ENCODE peak calls at places on chromosomes 1 and 21, in six cellular contexts. B is brain microvascular endothelial cell, H is colonic mucosa, C is hepatocyte, Z is upper lobe of right lung, D is cardiac muscle cell. M is an unnamed sample.

GRCh38 chr1:72915581-72915980 is 633.2 kb upstream of the NEGR1 start:
- DNase-seq in B (no peak), H (no peak), C (no peak), Z (no peak), D (no peak), M (no peak)

GRCh38 chr1:220528679-220529529 is 968 bp downstream of the MARK1 start:
- DNase-seq in B (no peak), H (peak), C (peak), Z (no peak), D (peak), M (peak)

GRCh38 chr1:112706505-112707216 is at the start of gene RHOC:
- DNase-seq in B (peak), H (peak), C (peak), Z (peak), D (peak), M (peak)

GRCh38 chr1:56683569-56683968 is 38.5 kb downstream of the PRKAA2 start:
- DNase-seq in B (no peak), H (no peak), C (no peak), Z (no peak), D (no peak), M (no peak)

GRCh38 chr1:209397910-209398309 is 185.6 kb upstream of the CAMK1G start:
- DNase-seq in B (no peak), H (no peak), C (no peak), Z (no peak), D (no peak), M (no peak)

GRCh38 chr1:201140235-201140940 is 13.4 kb upstream of the ASCL5 start:
- DNase-seq in B (no peak), H (no peak), C (no peak), Z (peak), D (no peak), M (no peak)

GRCh38 chr1:203638076-203638475 is 11.4 kb downstream of the ATP2B4 start:
- DNase-seq in B (no peak), H (no peak), C (no peak), Z (no peak), D (no peak), M (no peak)

GRCh38 chr1:168628807-168629206 is 52.4 kb downstream of the XCL1 start:
- DNase-seq in B (peak), H (no peak), C (no peak), Z (no peak), D (peak), M (peak)

GRCh38 chr1:12553963-12554362 is 64.0 kb downstream of the DHRS3 start:
- DNase-seq in B (no peak), H (no peak), C (no peak), Z (no peak), D (no peak), M (no peak)

GRCh38 chr1:157089789-157090188 is 9.8 kb downstream of the ETV3L start:
- DNase-seq in B (no peak), H (no peak), C (no peak), Z (peak), D (no peak), M (no peak)

GRCh38 chr1:160625725-160626498 is 20.9 kb downstream of the SLAMF1 start:
- DNase-seq in B (no peak), H (no peak), C (no peak), Z (no peak), D (peak), M (no peak)

GRCh38 chr21:16279658-16280581 is 550.1 kb downstream of the USP25 start:
- DNase-seq in B (peak), H (no peak), C (peak), Z (no peak), D (peak), M (no peak)

GRCh38 chr1:5267603-5268235 is 613.3 kb downstream of the AJAP1 start:
- DNase-seq in B (no peak), H (no peak), C (no peak), Z (no peak), D (no peak), M (no peak)

GRCh38 chr1:152533327-152533938 is 19.2 kb downstream of the CRCT1 start:
- DNase-seq in B (no peak), H (peak), C (no peak), Z (no peak), D (peak), M (peak)

GRCh38 chr1:225899044-225899925 is 10.3 kb upstream of the LEFTY1 start:
- DNase-seq in B (no peak), H (no peak), C (no peak), Z (no peak), D (no peak), M (no peak)

GRCh38 chr1:8567146-8567545 is 249.2 kb downstream of the SLC45A1 start:
- DNase-seq in B (no peak), H (no peak), C (no peak), Z (no peak), D (no peak), M (no peak)

GRCh38 chr1:41245659-41246058 is 3.6 kb upstream of the SCMH1 start:
- DNase-seq in B (no peak), H (no peak), C (no peak), Z (no peak), D (peak), M (no peak)

GRCh38 chr1:153192697-153193096 is 10.5 kb upstream of the LELP1 start:
- DNase-seq in B (no peak), H (no peak), C (no peak), Z (no peak), D (no peak), M (peak)

GRCh38 chr1:51912881-51913280 is 34.4 kb upstream of the NRDC start:
- DNase-seq in B (no peak), H (no peak), C (no peak), Z (no peak), D (no peak), M (no peak)

GRCh38 chr1:32539584-32540571 is 651 bp downstream of the ZBTB8A start:
- DNase-seq in B (peak), H (peak), C (peak), Z (peak), D (peak), M (peak)

GRCh38 chr1:218991089-218991488 is 182.6 kb upstream of the LYPLAL1 start:
- DNase-seq in B (no peak), H (no peak), C (no peak), Z (no peak), D (no peak), M (no peak)

GRCh38 chr1:153626477-153626928 is 802 bp downstream of the S100A13 start:
- DNase-seq in B (no peak), H (no peak), C (no peak), Z (no peak), D (no peak), M (no peak)

GRCh38 chr1:165073402-165074007 is 283.0 kb downstream of the LMX1A start:
- DNase-seq in B (peak), H (no peak), C (peak), Z (no peak), D (peak), M (peak)

GRCh38 chr1:38489844-38490270 is 369.7 kb downstream of the RRAGC start:
- DNase-seq in B (no peak), H (peak), C (peak), Z (no peak), D (peak), M (peak)

GRCh38 chr1:206524739-206525364 is 17.5 kb downstream of the RASSF5 start:
- DNase-seq in B (no peak), H (no peak), C (no peak), Z (peak), D (no peak), M (peak)

GRCh38 chr1:97677702-97678101 is 243.1 kb downstream of the DPYD start:
- DNase-seq in B (no peak), H (no peak), C (no peak), Z (no peak), D (no peak), M (no peak)

GRCh38 chr1:18658831-18659230 is 28.2 kb downstream of the PAX7 start:
- DNase-seq in B (no peak), H (no peak), C (no peak), Z (no peak), D (no peak), M (no peak)

GRCh38 chr1:234484218-234484617 is 5.2 kb upstream of the TARBP1 start:
- DNase-seq in B (no peak), H (no peak), C (no peak), Z (no peak), D (no peak), M (no peak)

DNA sequence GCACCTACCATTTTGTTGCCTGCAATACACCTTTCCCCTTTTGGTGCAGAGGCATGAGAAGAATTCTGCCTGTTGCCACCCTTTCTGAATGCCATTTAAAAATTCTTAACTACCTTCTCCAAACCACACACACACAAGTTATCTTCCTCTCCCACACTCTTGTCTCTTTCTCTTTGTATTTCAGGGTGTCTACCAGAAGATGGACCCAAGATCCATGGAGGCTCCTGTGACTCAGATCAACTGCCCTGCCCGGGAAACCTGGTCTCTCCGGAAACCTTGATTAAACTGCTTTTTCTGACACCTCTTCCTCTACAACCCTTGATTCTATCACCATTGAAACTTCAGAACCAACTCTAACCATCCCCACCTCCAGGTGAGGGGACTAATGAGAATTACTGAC is 2.4 kb upstream of the TARS2 start:
- DNase-seq in B (no peak), H (no peak), C (no peak), Z (no peak), D (peak), M (no peak)
- TF ChIP-seq CTCF in B (peak), H (no peak), C (no peak), Z (no peak), D (peak), M (no peak)

DNA sequence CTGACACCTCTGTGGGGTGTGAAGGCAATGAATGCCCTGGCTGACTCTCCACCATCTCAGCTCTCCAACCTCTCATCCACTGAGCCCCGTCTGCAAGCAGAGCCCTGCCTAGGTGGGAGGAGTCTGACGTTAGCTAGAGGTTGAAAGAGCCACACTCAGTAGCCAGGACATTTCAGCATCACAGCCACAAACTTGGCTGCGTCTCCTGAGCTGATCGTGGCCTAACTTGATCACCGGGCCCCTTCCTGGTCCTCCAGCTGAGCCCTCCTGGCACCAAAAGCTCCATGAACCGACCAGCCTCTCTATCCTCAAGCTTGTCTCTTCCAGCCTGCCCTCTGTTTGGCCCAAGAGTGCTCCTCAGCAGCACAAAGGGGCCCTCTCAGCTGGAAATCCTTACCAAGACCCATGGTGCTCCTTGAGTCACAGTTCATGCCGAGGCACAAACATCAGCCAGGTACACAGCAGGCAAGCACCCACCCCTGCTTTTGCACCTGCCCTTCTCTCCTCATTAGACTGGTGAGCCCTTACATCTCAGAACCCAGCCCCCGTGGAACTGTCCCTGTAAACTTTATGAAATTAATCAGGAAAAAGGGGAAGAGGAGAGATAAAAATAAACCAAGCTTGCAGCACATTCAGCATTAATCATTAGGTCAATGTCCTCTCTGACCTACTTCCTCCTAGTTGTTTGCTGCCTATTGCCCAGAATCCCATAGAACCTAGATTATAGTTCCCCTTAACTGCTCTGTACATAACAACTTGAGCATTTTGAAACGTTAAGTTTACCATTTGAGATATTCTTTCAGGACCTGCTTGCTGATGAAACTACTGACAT is 738.6 kb downstream of the MATN1 start:
- DNase-seq in B (no peak), H (peak), C (peak), Z (no peak), D (no peak), M (no peak)
- H3K27ac ChIP-seq in B (no peak), H (no peak), C (peak), Z (peak), D (no peak), M (no peak)

GRCh38 chr1:154906621-154907081 is 29.9 kb downstream of the PMVK start:
- DNase-seq in B (no peak), H (peak), C (no peak), Z (peak), D (peak), M (peak)
- TF ChIP-seq CTCF in B (peak), H (peak), C (peak), Z (peak), D (peak), M (peak)

DNA sequence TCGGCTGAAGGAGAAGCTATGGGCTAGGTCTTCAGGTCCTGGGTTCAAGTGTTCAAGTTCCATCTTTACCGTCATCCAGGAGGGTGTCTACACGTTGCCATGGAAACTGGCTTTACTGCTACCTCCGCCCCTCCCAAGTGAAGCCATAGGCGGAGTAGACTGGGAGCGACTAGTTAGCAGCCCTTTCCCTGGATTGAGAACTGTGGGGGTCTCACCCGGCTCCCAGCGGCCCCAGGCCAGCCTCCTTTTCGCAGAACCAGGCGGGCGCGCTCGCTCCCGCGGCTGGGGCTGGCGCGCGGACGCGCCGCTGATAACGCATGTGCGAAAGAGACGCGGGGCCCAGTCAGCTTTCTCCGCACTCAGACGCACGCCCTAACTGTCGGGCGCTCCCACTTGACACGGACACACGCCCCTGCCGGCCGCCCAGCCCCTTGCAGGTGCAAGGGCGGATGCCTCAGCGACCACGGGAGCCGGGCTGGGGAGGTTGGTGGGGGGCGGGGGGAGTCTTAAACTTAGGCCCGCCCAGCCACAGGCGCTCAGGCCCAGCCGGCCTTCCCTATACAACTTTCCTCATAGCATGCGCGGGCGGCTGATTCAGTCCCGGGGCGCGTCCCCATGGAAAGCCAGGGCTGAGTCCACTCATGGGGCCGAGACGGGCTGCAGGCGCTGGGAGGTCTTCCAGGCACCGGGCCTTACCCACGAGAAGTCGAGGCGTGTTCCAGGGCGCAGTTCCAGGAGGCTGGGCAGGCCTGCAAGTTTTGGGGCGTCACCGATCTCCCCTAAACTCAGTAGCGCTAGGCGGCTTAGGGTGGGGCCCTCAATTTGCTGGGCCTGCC is 7.4 kb downstream of the EFNA4 start:
- DNase-seq in B (peak), H (peak), C (peak), Z (peak), D (peak), M (peak)
- H3K27ac ChIP-seq in B (no peak), H (peak), C (peak), Z (peak), D (peak), M (peak)

GRCh38 chr1:48448932-48449331 is 23.1 kb downstream of the SPATA6 start:
- DNase-seq in B (no peak), H (no peak), C (no peak), Z (no peak), D (no peak), M (no peak)

GRCh38 chr1:48450505-48450904 is 21.5 kb downstream of the SPATA6 start:
- DNase-seq in B (no peak), H (no peak), C (no peak), Z (no peak), D (peak), M (no peak)
- TF ChIP-seq CTCF in B (peak), H (peak), C (peak), Z (peak), D (peak), M (peak)

GRCh38 chr1:22700121-22700520 is 10.5 kb upstream of the EPHB2 start:
- DNase-seq in B (no peak), H (no peak), C (no peak), Z (no peak), D (peak), M (no peak)

GRCh38 chr1:22702255-22702654 is 8.4 kb upstream of the EPHB2 start:
- DNase-seq in B (no peak), H (peak), C (peak), Z (no peak), D (no peak), M (no peak)

GRCh38 chr1:22704440-22705067 is 6.1 kb upstream of the EPHB2 start:
- DNase-seq in B (peak), H (peak), C (peak), Z (peak), D (peak), M (peak)

GRCh38 chr1:22699629-22700028 is 11.0 kb upstream of the EPHB2 start:
- DNase-seq in B (no peak), H (no peak), C (no peak), Z (no peak), D (no peak), M (no peak)

DNA sequence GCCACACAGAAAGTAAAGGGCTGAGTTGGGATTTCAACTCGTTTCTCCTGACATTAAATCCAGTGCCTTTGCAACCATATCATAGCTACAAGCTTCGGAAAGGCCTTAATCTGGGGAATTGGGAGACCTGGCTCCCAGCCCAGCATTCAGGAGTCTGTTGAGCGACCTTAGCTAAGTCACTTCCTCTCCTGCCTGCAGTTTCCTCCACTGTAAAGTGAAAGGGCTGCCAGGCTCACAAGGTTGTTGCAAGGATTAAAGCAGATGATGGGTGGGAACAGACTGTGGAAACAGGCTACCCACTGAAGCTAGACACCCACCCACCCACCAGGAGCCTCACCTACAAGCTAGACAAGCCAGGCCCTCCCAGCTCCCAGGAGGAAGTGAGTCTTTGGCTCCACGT is 8.0 kb upstream of the EPHB2 start:
- DNase-seq in B (no peak), H (peak), C (no peak), Z (no peak), D (peak), M (no peak)
- H3K27ac ChIP-seq in B (no peak), H (peak), C (peak), Z (no peak), D (no peak), M (no peak)

DNA sequence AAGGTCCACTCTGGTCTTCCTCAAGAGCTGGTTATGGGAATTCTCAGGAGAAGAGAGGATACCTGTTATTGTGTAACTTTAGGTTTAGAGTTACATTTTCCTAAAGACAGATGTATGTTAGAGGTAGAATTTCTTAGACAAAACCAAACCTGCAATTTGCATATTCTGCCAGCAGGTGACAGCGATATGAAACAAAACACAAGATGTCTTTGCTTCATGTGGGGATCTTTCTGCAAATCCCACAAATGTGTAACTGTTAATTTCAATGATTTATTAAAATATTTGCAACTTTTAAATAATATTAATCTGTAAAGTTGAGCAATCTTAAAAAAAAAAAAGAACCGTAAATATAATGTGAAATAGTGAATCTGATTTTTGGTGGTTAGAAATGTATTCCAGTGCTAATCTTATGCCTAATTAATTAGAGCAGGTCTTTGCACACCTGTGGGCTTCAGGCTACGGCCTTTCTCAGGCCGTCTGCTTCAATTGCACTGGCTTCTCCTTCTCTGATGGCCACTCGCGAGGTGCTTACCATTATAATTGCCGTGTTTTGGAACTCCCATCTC is 33.4 kb downstream of the FAM78B start:
- DNase-seq in B (no peak), H (peak), C (no peak), Z (no peak), D (peak), M (no peak)
- TF ChIP-seq CTCF in B (peak), H (peak), C (peak), Z (peak), D (peak), M (no peak)